ENCODE peak calls at places on chromosomes 12 and 14, in five cellular contexts. X, Y, G, K and C are unnamed samples.

GRCh38 chr14:64729386-64730060 is 25.3 kb downstream of the PLEKHG3 start:
- DNase-seq in X (no peak), Y (no peak), G (no peak), K (no peak), C (no peak)

GRCh38 chr12:1529862-1530591 is 64.4 kb downstream of the FBXL14 start:
- DNase-seq in X (peak; percentile 83), Y (no peak), G (peak; percentile 40), K (no peak), C (peak; percentile 64)

GRCh38 chr14:63027719-63028118 is 17.5 kb downstream of the KCNH5 start:
- DNase-seq in X (no peak), Y (no peak), G (no peak), K (no peak), C (no peak)

GRCh38 chr12:82896979-82897378 is 210.3 kb downstream of the TMTC2 start:
- DNase-seq in X (no peak), Y (no peak), G (no peak), K (peak; percentile 16), C (no peak)

GRCh38 chr12:6310771-6311610 is 509 bp downstream of the PLEKHG6 start:
- DNase-seq in X (no peak), Y (no peak), G (no peak), K (no peak), C (no peak)

GRCh38 chr12:3252416-3252815 is 175.2 kb downstream of the TSPAN9 start:
- DNase-seq in X (no peak), Y (peak; percentile 92), G (no peak), K (no peak), C (no peak)

GRCh38 chr12:50948798-50949197 is 3.5 kb upstream of the HIGD1C start:
- DNase-seq in X (no peak), Y (no peak), G (no peak), K (no peak), C (no peak)

GRCh38 chr12:115998119-115998633 is 279.3 kb downstream of the MED13L start:
- DNase-seq in X (peak; percentile 38), Y (no peak), G (peak; percentile 24), K (peak; percentile 10), C (peak; percentile 49)

GRCh38 chr12:64714551-64714968 is 44.6 kb downstream of the GNS start:
- DNase-seq in X (peak; percentile 47), Y (no peak), G (no peak), K (no peak), C (peak; percentile 55)

GRCh38 chr14:106185837-106186233 is 659.5 kb downstream of the TMEM121 start:
- DNase-seq in X (no peak), Y (no peak), G (no peak), K (no peak), C (no peak)

GRCh38 chr14:68416156-68416555 is 376.7 kb downstream of the ZFP36L1 start:
- DNase-seq in X (no peak), Y (no peak), G (no peak), K (no peak), C (no peak)

GRCh38 chr14:23147676-23148075 is 28.6 kb upstream of the CEBPE start:
- DNase-seq in X (no peak), Y (peak; percentile 89), G (no peak), K (no peak), C (no peak)

GRCh38 chr14:53017837-53018236 is 67.0 kb upstream of the FERMT2 start:
- DNase-seq in X (no peak), Y (no peak), G (no peak), K (no peak), C (no peak)

GRCh38 chr12:77382096-77382742 is 316.9 kb upstream of the E2F7 start:
- DNase-seq in X (no peak), Y (no peak), G (no peak), K (no peak), C (no peak)

GRCh38 chr12:92457458-92458195 is 245.2 kb upstream of the PLEKHG7 start:
- DNase-seq in X (no peak), Y (no peak), G (no peak), K (no peak), C (no peak)

GRCh38 chr12:53949631-53950440 is 4.9 kb upstream of the HOXC12 start:
- DNase-seq in X (no peak), Y (no peak), G (no peak), K (no peak), C (no peak)

GRCh38 chr12:72256725-72257124 is 15.4 kb upstream of the TRHDE start:
- DNase-seq in X (no peak), Y (no peak), G (no peak), K (no peak), C (no peak)

GRCh38 chr12:94488449-94488848 is 28.8 kb upstream of the CEP83 start:
- DNase-seq in X (peak; percentile 51), Y (no peak), G (no peak), K (no peak), C (peak; percentile 64)

GRCh38 chr14:23729720-23730387 is 93.7 kb downstream of the DHRS2 start:
- DNase-seq in X (no peak), Y (no peak), G (no peak), K (no peak), C (no peak)

GRCh38 chr14:85416771-85417170 is 113.2 kb upstream of the FLRT2 start:
- DNase-seq in X (no peak), Y (no peak), G (no peak), K (no peak), C (no peak)

GRCh38 chr12:100798799-100799198 is 4.2 kb downstream of the ANO4 start:
- DNase-seq in X (no peak), Y (no peak), G (no peak), K (no peak), C (no peak)

GRCh38 chr12:53972152-53972702 is 699 bp upstream of the HOXC11 start:
- DNase-seq in X (no peak), Y (no peak), G (no peak), K (no peak), C (no peak)

GRCh38 chr14:21068521-21069387 is 1.4 kb upstream of the ARHGEF40 start:
- DNase-seq in X (peak; percentile 78), Y (peak; percentile 75), G (peak; percentile 67), K (no peak), C (peak; percentile 74)

GRCh38 chr12:49609875-49610154 is 4.4 kb upstream of the FAM186B start:
- DNase-seq in X (no peak), Y (no peak), G (no peak), K (no peak), C (no peak)

GRCh38 chr14:77177623-77178185 is 3.9 kb upstream of the TMEM63C start:
- DNase-seq in X (no peak), Y (no peak), G (no peak), K (no peak), C (no peak)

GRCh38 chr14:38238332-38238731 is 17.6 kb downstream of the CLEC14A start:
- DNase-seq in X (no peak), Y (no peak), G (no peak), K (no peak), C (no peak)

GRCh38 chr14:71324767-71325272 is 417.6 kb downstream of the PCNX1 start:
- DNase-seq in X (peak; percentile 49), Y (no peak), G (peak; percentile 16), K (no peak), C (peak; percentile 40)

GRCh38 chr12:102061096-102061555 is 665 bp downstream of the WASHC3 start:
- DNase-seq in X (peak; percentile 41), Y (no peak), G (no peak), K (no peak), C (peak; percentile 46)

GRCh38 chr12:84779169-84779568 is 133.4 kb downstream of the SLC6A15 start:
- DNase-seq in X (no peak), Y (no peak), G (no peak), K (no peak), C (no peak)

GRCh38 chr12:11795910-11796459 is 146.5 kb downstream of the ETV6 start:
- DNase-seq in X (no peak), Y (no peak), G (no peak), K (peak; percentile 90), C (no peak)

GRCh38 chr14:92959189-92959531 is 36.2 kb downstream of the CHGA start:
- DNase-seq in X (no peak), Y (no peak), G (no peak), K (no peak), C (no peak)

GRCh38 chr12:112473056-112473455 is 54.3 kb downstream of the PTPN11 start:
- DNase-seq in X (no peak), Y (no peak), G (no peak), K (no peak), C (no peak)
- TF ChIP-seq CTCF in X (no peak), Y (no peak), G (peak; percentile 46), K (peak; percentile 35), C (no peak)

GRCh38 chr12:123938679-123939480 is 33.8 kb downstream of the CCDC92 start:
- DNase-seq in X (no peak), Y (no peak), G (peak; percentile 29), K (no peak), C (no peak)
- TF ChIP-seq CTCF in X (no peak), Y (no peak), G (no peak), K (peak; percentile 36), C (peak; percentile 8)

GRCh38 chr12:66141299-66141698 is 10.7 kb upstream of the LLPH start:
- DNase-seq in X (no peak), Y (no peak), G (no peak), K (no peak), C (no peak)

GRCh38 chr12:66143868-66144267 is 13.3 kb upstream of the LLPH start:
- DNase-seq in X (no peak), Y (no peak), G (no peak), K (no peak), C (no peak)

GRCh38 chr12:66140726-66141125 is 10.2 kb upstream of the LLPH start:
- DNase-seq in X (no peak), Y (no peak), G (no peak), K (no peak), C (no peak)

GRCh38 chr12:66149702-66150398 is 19.3 kb upstream of the LLPH start:
- DNase-seq in X (no peak), Y (no peak), G (no peak), K (no peak), C (no peak)

GRCh38 chr12:66144796-66145754 is 14.5 kb upstream of the LLPH start:
- DNase-seq in X (no peak), Y (peak; percentile 52), G (peak; percentile 42), K (peak; percentile 35), C (no peak)
- TF ChIP-seq CTCF in X (no peak), Y (peak; percentile 65), G (peak; percentile 27), K (peak; percentile 67), C (no peak)

GRCh38 chr14:59004012-59004411 is 184.5 kb upstream of the DAAM1 start:
- DNase-seq in X (no peak), Y (no peak), G (no peak), K (no peak), C (no peak)
- TF ChIP-seq CTCF in X (no peak), Y (no peak), G (no peak), K (no peak), C (no peak)